ENCODE peak calls at places on chromosomes 5 and 9, in five cellular contexts. E, V, S, F and A are unnamed samples.

GRCh38 chr5:126998201-126998631 is 32.1 kb downstream of the MARCHF3 start:
- DNase-seq in E (peak; percentile 63), S (no peak), V (no peak), F (no peak), A (peak; percentile 34)

GRCh38 chr9:121640076-121640475 is 11.4 kb upstream of the DAB2IP start:
- DNase-seq in V (no peak), F (peak; percentile 86), S (peak; percentile 69), E (peak; percentile 17), A (peak; percentile 73)

GRCh38 chr5:139061274-139061673 is 136.9 kb downstream of the SIL1 start:
- DNase-seq in V (no peak), E (peak; percentile 64), S (no peak), F (no peak), A (peak; percentile 46)

GRCh38 chr9:99471033-99471432 is 249.0 kb downstream of the SEC61B start:
- DNase-seq in V (no peak), F (no peak), S (no peak), E (no peak), A (no peak)

GRCh38 chr9:34376596-34377401 is at the start of gene MYORG:
- DNase-seq in V (peak; percentile 76), S (peak; percentile 99), E (peak; percentile 65), F (peak; percentile 98), A (peak; percentile 99)

GRCh38 chr5:415928-416635 is 26.9 kb upstream of the EXOC3 start:
- DNase-seq in S (no peak), F (no peak), E (no peak), V (no peak), A (no peak)

GRCh38 chr5:35158627-35159369 is 71.5 kb downstream of the PRLR start:
- DNase-seq in E (no peak), V (no peak), F (no peak), S (no peak), A (peak; percentile 93)

GRCh38 chr5:138574744-138575193 is 432 bp downstream of the HSPA9 start:
- DNase-seq in V (no peak), F (no peak), S (no peak), E (peak; percentile 24), A (no peak)

GRCh38 chr5:10607666-10608442 is 44.0 kb downstream of the ANKRD33B start:
- DNase-seq in F (no peak), S (no peak), V (no peak), E (peak; percentile 72), A (peak; percentile 61)

GRCh38 chr9:28053378-28053777 is 480.1 kb upstream of the C9orf72 start:
- DNase-seq in E (no peak), S (no peak), F (no peak), V (no peak), A (peak; percentile 40)
- H2BK15ac ChIP-seq in E (no peak overlapping the region), S (no peak overlapping the region), F (no peak overlapping the region), V (no peak overlapping the region), A (no peak overlapping the region)

GRCh38 chr9:129137292-129138143 is 26.3 kb downstream of the PTPA start:
- DNase-seq in V (no peak), E (no peak), S (no peak), F (no peak), A (no peak)

GRCh38 chr9:129138476-129139232 is 27.4 kb downstream of the PTPA start:
- DNase-seq in S (no peak), E (peak; percentile 40), V (no peak), F (no peak), A (no peak)

GRCh38 chr9:129136446-129137049 is 25.3 kb downstream of the PTPA start:
- DNase-seq in S (no peak), E (no peak), F (no peak), V (no peak), A (no peak)

GRCh38 chr9:129139233-129139992 is 28.2 kb downstream of the PTPA start:
- DNase-seq in S (peak; percentile 80), E (peak; percentile 84), F (peak; percentile 86), V (peak; percentile 82), A (peak; percentile 93)

DNA sequence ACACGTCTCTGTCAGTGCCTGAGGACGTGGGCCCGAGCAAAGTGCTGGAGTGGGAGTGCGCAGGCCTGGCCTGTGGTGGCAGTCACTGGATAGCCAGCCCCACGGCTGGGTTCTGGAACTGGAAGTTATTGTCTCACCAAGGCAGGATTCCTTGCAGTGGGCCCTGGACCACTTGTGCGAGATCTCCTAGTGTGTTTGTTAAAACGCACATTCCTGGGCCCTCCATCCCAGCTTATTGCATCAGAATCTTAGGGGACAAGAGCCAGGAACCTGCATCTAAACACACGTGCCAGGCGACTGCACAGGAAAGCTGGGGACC is 26.9 kb downstream of the PTPA start:
- DNase-seq in V (no peak), F (no peak), S (no peak), E (no peak), A (no peak)
- H2BK15ac ChIP-seq in V (no peak overlapping the region), F (no peak overlapping the region), S (no peak overlapping the region), E (peak overlapping the region; percentile 55), A (no peak overlapping the region)

DNA sequence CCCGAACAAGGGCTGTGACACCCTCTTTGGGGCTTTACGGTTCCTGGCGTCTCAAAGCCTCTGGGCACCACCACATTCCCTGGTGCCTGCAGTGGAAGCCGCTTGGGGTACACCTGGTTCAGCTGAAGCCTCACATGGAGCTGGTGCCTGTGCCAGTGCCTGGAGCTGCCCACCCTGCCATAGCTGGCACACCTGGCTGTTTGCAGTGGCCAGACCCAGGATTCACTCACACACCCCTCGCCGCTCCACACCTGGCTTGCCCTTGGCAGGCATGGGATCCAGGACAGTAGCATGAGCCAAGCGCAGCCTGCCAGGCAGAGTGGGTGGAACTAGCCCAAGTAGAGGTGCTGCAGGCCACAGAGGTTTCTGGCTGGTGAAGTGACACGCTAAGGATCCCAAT is 641.8 kb downstream of the TLE4 start:
- DNase-seq in F (no peak), S (no peak), E (no peak), V (no peak), A (no peak)
- H2BK15ac ChIP-seq in F (no peak overlapping the region), S (no peak overlapping the region), E (no peak overlapping the region), V (peak overlapping the region; percentile 67), A (no peak overlapping the region)

DNA sequence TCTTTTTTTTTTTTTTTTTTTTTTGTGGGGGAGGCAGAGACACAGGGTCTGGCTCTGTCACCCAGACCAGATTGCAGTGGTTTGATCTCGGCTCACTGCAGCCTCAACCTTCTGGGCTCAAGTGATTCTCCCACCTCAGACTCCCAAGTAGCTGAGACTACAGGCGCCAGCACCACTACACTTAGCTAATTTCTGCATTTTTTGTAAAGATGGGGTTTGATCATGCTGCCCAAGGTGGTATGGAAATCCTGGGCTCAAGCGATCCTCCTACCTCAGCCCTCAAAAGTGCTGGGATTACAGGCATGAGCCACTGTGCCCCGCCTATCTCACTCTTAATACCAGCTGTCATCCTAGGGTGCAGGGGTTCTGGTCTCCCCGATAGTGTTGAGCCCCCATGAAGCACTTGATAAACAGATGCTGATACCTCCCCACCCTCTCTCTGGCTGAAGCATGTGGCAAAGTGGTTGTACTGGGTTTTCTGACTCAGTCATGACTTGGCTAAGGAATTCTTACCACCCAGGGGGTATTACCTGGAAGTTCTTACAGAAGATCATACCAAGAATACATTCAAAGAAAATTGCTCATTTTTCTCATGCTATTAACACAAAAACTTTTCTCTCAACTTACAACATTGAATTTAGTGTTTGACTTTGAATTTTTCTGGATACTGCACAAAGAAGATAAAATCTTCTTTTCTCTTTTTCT is 110.2 kb upstream of the DAPK1 start:
- DNase-seq in F (no peak), E (no peak), S (no peak), V (no peak), A (peak; percentile 64)
- H2BK15ac ChIP-seq in F (no peak overlapping the region), E (no peak overlapping the region), S (no peak overlapping the region), V (no peak overlapping the region), A (no peak overlapping the region)

GRCh38 chr5:173310861-173311515 is 17.2 kb downstream of the STC2 start:
- DNase-seq in S (no peak), V (no peak), E (peak; percentile 29), F (no peak), A (no peak)
- H2BK15ac ChIP-seq in S (no peak overlapping the region), V (no peak overlapping the region), E (peak overlapping the region; percentile 96), F (no peak overlapping the region), A (no peak overlapping the region)

GRCh38 chr9:136229096-136230065 is 16.2 kb downstream of the QSOX2 start:
- DNase-seq in S (no peak), F (no peak), V (no peak), E (no peak), A (no peak)
- H2BK15ac ChIP-seq in S (no peak overlapping the region), F (no peak overlapping the region), V (no peak overlapping the region), E (no peak overlapping the region), A (no peak overlapping the region)

GRCh38 chr5:173291722-173292658 is 36.2 kb downstream of the STC2 start:
- DNase-seq in F (no peak), V (no peak), E (peak; percentile 62), S (no peak), A (peak; percentile 79)
- H2BK15ac ChIP-seq in F (no peak overlapping the region), V (no peak overlapping the region), E (peak overlapping the region; percentile 82), S (no peak overlapping the region), A (peak overlapping the region; percentile 14)

GRCh38 chr5:78750281-78750680 is 101.7 kb upstream of the LHFPL2 start:
- DNase-seq in F (no peak), S (no peak), E (no peak), V (no peak), A (no peak)

GRCh38 chr5:78753093-78753531 is 104.5 kb upstream of the LHFPL2 start:
- DNase-seq in F (no peak), E (peak; percentile 68), V (no peak), S (no peak), A (no peak)

GRCh38 chr5:78754655-78755054 is 106.1 kb upstream of the LHFPL2 start:
- DNase-seq in E (no peak), S (no peak), F (no peak), V (no peak), A (no peak)

GRCh38 chr5:78747703-78748359 is 99.3 kb upstream of the LHFPL2 start:
- DNase-seq in V (no peak), E (peak; percentile 94), F (no peak), S (no peak), A (peak; percentile 30)

GRCh38 chr5:78751872-78752271 is 103.3 kb upstream of the LHFPL2 start:
- DNase-seq in S (no peak), V (no peak), F (no peak), E (peak; percentile 31), A (no peak)
- H2BK15ac ChIP-seq in S (no peak overlapping the region), V (no peak overlapping the region), F (no peak overlapping the region), E (no peak overlapping the region), A (no peak overlapping the region)